ENCODE peak calls at places on chromosome 13, in six cellular contexts. P is PC-3, X is GM23338, L is neural progenitor cell, R is OCI-LY7, U is GM23248. K is an unnamed sample.

GRCh38 chr13:108560092-108560491 is 69.3 kb upstream of the MYO16 start:
- DNase-seq in R (no peak), U (no peak), L (no peak), X (no peak), P (no peak), K (no peak)

GRCh38 chr13:111791131-111791530 is 275.8 kb upstream of the SOX1 start:
- DNase-seq in U (no peak), P (no peak), X (no peak), L (no peak), R (no peak), K (no peak)

GRCh38 chr13:36146513-36147276 is 15.5 kb upstream of the DCLK1 start:
- DNase-seq in X (no peak), R (no peak), L (no peak), U (no peak), P (no peak), K (no peak)

GRCh38 chr13:109610517-109610916 is 175.9 kb downstream of the IRS2 start:
- DNase-seq in R (peak; percentile 1), U (peak; percentile 20), L (peak; percentile 50), P (peak; percentile 25), X (peak; percentile 60), K (peak; percentile 28)

GRCh38 chr13:29436291-29436690 is 159.2 kb downstream of the SLC7A1 start:
- DNase-seq in L (no peak), P (peak; percentile 50), R (no peak), X (no peak), U (peak; percentile 93), K (no peak)

GRCh38 chr13:77584111-77584510 is 48.6 kb downstream of the SCEL start:
- DNase-seq in R (no peak), P (no peak), X (no peak), U (no peak), L (no peak), K (no peak)

GRCh38 chr13:29480893-29481525 is 114.5 kb downstream of the SLC7A1 start:
- DNase-seq in X (no peak), L (no peak), R (no peak), U (no peak), P (no peak), K (no peak)

GRCh38 chr13:65034266-65034665 is 2195.9 kb downstream of the PCDH9 start:
- DNase-seq in P (no peak), L (no peak), X (no peak), R (no peak), U (no peak), K (no peak)

GRCh38 chr13:106129273-106129672 is 406.2 kb downstream of the EFNB2 start:
- DNase-seq in U (no peak), X (no peak), L (no peak), P (peak; percentile 88), R (no peak), K (no peak)

GRCh38 chr13:63435668-63436275 is 2020.1 kb upstream of the PCDH20 start:
- DNase-seq in U (peak; percentile 51), L (no peak), X (no peak), R (no peak), P (peak; percentile 73), K (peak; percentile 8)

GRCh38 chr13:41960195-41960699 is 662 bp downstream of the VWA8 start:
- DNase-seq in U (peak; percentile 71), R (peak; percentile 41), L (no peak), P (peak; percentile 9), X (peak; percentile 35), K (peak; percentile 31)

GRCh38 chr13:97192166-97192565 is 30.0 kb upstream of the MBNL2 start:
- DNase-seq in X (no peak), P (no peak), L (no peak), U (no peak), R (no peak), K (no peak)

GRCh38 chr13:66805657-66806056 is 424.5 kb downstream of the PCDH9 start:
- DNase-seq in U (no peak), L (no peak), R (no peak), P (peak; percentile 38), X (no peak), K (no peak)

GRCh38 chr13:108760129-108760528 is 130.7 kb downstream of the MYO16 start:
- DNase-seq in X (no peak), R (no peak), L (no peak), U (no peak), P (no peak), K (no peak)

GRCh38 chr13:61695147-61695546 is 279.5 kb upstream of the PCDH20 start:
- DNase-seq in R (no peak), L (no peak), X (no peak), P (peak; percentile 46), U (no peak), K (no peak)

GRCh38 chr13:113013303-113013702 is 44.3 kb downstream of the MCF2L start:
- DNase-seq in U (no peak), R (no peak), L (no peak), P (peak; percentile 75), X (no peak), K (peak; percentile 52)

GRCh38 chr13:113010510-113010865 is 41.5 kb downstream of the MCF2L start:
- DNase-seq in P (no peak), U (no peak), R (no peak), X (no peak), L (no peak), K (no peak)

GRCh38 chr13:113008841-113009240 is 39.8 kb downstream of the MCF2L start:
- DNase-seq in L (no peak), R (no peak), U (no peak), P (no peak), X (no peak), K (no peak)

GRCh38 chr13:113006660-113007059 is 37.6 kb downstream of the MCF2L start:
- DNase-seq in P (no peak), R (no peak), U (no peak), X (no peak), L (no peak), K (no peak)

GRCh38 chr13:113009743-113010509 is 40.9 kb downstream of the MCF2L start:
- DNase-seq in R (no peak), X (no peak), L (no peak), P (no peak), U (no peak), K (peak; percentile 52)
- H3K27ac ChIP-seq in R (no peak overlapping the region), X (no peak overlapping the region), L (no peak overlapping the region), P (no peak overlapping the region), U (no peak overlapping the region), K (no peak overlapping the region)

GRCh38 chr13:99388334-99388923 is 81.2 kb upstream of the GPR183 start:
- DNase-seq in U (no peak), R (no peak), P (no peak), L (no peak), X (no peak), K (no peak)
- TF ChIP-seq EZH2phosphoT487 in U (no peak), R (no peak), P (no peak), L (no peak), X (no peak), K (no peak)

GRCh38 chr13:23810842-23811241 is 78.4 kb downstream of the MIPEP start:
- DNase-seq in U (no peak), P (no peak), X (peak; percentile 48), L (no peak), R (peak; percentile 75), K (no peak)
- H3K27ac ChIP-seq in U (no peak overlapping the region), P (peak overlapping the region; percentile 33), X (no peak overlapping the region), L (peak overlapping the region; percentile 16), R (peak overlapping the region; percentile 44), K (peak overlapping the region; percentile 3)

DNA sequence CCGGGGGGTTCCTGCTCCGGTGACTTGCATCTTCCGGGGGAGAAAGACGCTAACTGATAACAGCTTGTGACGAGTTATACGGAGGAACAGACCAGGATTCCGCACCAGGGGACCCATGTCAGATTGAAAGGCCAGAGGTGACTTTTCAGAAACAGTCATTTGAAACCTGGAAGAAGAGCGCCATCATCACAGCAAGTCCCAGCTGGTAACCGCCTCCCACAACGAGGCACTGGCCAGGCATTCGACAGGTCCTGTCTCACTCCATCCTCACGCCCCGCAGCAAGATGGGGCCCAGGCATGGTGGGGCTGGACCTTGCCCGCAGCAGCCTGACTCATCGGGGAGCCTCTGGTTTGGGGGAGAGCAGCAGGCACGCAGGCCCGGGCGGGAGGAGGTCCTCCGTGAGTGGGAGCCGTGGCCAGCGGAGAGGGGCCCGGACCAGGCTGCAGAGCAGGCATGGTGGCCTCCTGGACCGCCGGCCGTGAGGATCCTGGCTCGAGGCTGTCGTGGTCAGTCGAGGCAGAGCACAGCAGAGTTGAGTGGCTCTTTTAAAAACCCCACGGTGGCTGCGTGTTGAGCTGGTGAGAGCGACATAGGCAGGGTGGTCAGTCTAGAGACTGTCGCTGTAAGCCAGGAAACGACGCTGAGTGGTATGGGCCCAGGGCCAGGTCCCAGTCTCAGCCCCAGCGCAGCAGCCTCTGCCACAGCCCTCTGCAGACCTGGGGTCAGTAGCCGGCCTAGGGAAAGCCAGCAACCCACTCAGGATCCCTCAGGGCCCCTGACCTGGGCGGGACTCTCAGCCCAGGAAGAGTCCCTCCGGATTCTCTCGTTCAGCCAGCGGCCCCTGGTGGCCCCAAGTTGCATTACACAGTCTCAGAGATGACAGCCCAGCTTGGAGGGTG is 94.9 kb upstream of the MCF2L start:
- DNase-seq in X (peak; percentile 93), R (peak; percentile 56), P (peak; percentile 74), L (peak; percentile 88), U (peak; percentile 76), K (peak; percentile 87)
- TF ChIP-seq EZH2phosphoT487 in X (no peak), R (no peak), P (no peak), L (no peak), U (no peak), K (no peak)

DNA sequence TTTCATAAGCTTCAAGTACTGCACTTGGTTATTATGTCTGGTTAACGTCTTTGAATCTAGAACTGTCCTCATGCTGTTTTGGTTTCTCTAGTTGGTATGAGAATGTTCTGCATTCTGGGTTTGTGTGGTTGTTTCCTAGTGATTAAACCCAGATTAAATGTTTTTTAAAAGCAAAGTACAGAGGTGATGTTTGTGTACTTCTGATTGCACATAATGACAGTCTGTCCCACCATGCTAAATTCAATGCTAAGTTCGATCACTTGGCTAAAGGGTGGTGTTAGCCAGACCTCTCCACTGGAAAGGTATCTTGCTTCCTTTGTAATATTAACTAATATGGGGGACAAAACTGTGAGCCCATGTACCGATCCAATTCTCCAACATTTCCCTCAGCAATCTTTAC is 14.6 kb downstream of the N4BP2L1 start:
- DNase-seq in R (no peak), X (no peak), L (no peak), U (no peak), P (no peak), K (no peak)
- H3K27ac ChIP-seq in R (no peak overlapping the region), X (no peak overlapping the region), L (no peak overlapping the region), U (no peak overlapping the region), P (no peak overlapping the region), K (no peak overlapping the region)

GRCh38 chr13:114132419-114133121 is at the start of gene RASA3:
- DNase-seq in R (peak; percentile 60), U (peak; percentile 91), X (peak; percentile 90), L (peak; percentile 95), P (peak; percentile 73), K (peak; percentile 90)

GRCh38 chr13:114129649-114130062 is 2.8 kb downstream of the RASA3 start:
- DNase-seq in R (no peak), U (no peak), P (no peak), L (no peak), X (no peak), K (no peak)

GRCh38 chr13:114130131-114130707 is 2.2 kb downstream of the RASA3 start:
- DNase-seq in U (peak; percentile 37), X (no peak), L (peak; percentile 57), R (no peak), P (no peak), K (no peak)

GRCh38 chr13:114130708-114131580 is 1.5 kb downstream of the RASA3 start:
- DNase-seq in L (peak; percentile 68), X (peak; percentile 78), R (no peak), P (peak; percentile 70), U (peak; percentile 95), K (peak; percentile 57)

GRCh38 chr13:114131581-114132418 is 623 bp downstream of the RASA3 start:
- DNase-seq in R (no peak), U (peak; percentile 67), X (peak; percentile 50), P (no peak), L (peak; percentile 64), K (no peak)
- TF ChIP-seq EZH2phosphoT487 in R (no peak), U (no peak), X (no peak), P (no peak), L (no peak), K (no peak)

K was measured in hepatocyte.